ENCODE peak calls at places on chromosome 5, in four cellular contexts. R is stimulated activated CD4-positive, alpha-beta T cell treated with anti-CD3 and anti-CD28 coated beads, Interleukin-15, amount 100 ng/mL, for 1 hour; K is HTR-8/SVneo; W is posterior cingulate gyrus. Y is an unnamed sample.
A peak's percentile ranks its signal among the peaks of the same experiment; 100 is the strongest.

GRCh38 chr5:124825250-124825982 is 79.0 kb upstream of the ZNF608 start:
- DNase-seq in R (no peak), K (no peak), W (no peak), Y (no peak)

GRCh38 chr5:130111723-130112122 is 207.5 kb downstream of the CHSY3 start:
- DNase-seq in R (no peak), K (no peak), W (no peak), Y (no peak)

GRCh38 chr5:67149933-67150523 is 46.6 kb downstream of the CD180 start:
- DNase-seq in R (no peak), K (no peak), W (no peak), Y (no peak)

GRCh38 chr5:52746539-52746938 is 41.2 kb upstream of the ITGA1 start:
- DNase-seq in R (no peak), K (no peak), W (no peak), Y (no peak)

GRCh38 chr5:169656125-169656990 is 19.3 kb downstream of the DOCK2 start:
- DNase-seq in R (no peak), K (no peak), W (no peak), Y (no peak)

GRCh38 chr5:173789031-173789920 is 98.9 kb upstream of the CPEB4 start:
- DNase-seq in R (no peak), K (peak; percentile 48), W (no peak), Y (no peak)

GRCh38 chr5:43017438-43017820 is 22.7 kb downstream of the ANXA2R start:
- DNase-seq in R (peak; percentile 10), K (no peak), W (no peak), Y (no peak)

GRCh38 chr5:38755171-38755570 is 90.6 kb upstream of the OSMR start:
- DNase-seq in R (no peak), K (no peak), W (no peak), Y (no peak)

GRCh38 chr5:40860711-40861110 is 19.5 kb downstream of the CARD6 start:
- DNase-seq in R (no peak), K (no peak), W (no peak), Y (no peak)

GRCh38 chr5:126912607-126913006 is 117.8 kb downstream of the MARCHF3 start:
- DNase-seq in R (no peak), K (no peak), W (no peak), Y (no peak)

GRCh38 chr5:150252489-150252888 is 37.1 kb downstream of the CAMK2A start:
- DNase-seq in R (no peak), K (no peak), W (no peak), Y (no peak)

GRCh38 chr5:137075163-137075970 is 423.8 kb downstream of the SPOCK1 start:
- DNase-seq in R (no peak), K (peak; percentile 73), W (no peak), Y (no peak)

GRCh38 chr5:104170906-104171305 is 608.3 kb upstream of the NUDT12 start:
- DNase-seq in R (no peak), K (no peak), W (no peak), Y (no peak)

GRCh38 chr5:109825450-109825849 is 135.7 kb downstream of the MAN2A1 start:
- DNase-seq in R (no peak), K (no peak), W (no peak), Y (no peak)

GRCh38 chr5:67033893-67034605 is 162.6 kb downstream of the CD180 start:
- DNase-seq in R (no peak), K (no peak), W (no peak), Y (no peak)

GRCh38 chr5:88870280-88870679 is 12.7 kb downstream of the MEF2C start:
- DNase-seq in R (no peak), K (no peak), W (no peak), Y (no peak)

GRCh38 chr5:153157156-153157555 is 333.3 kb upstream of the GRIA1 start:
- DNase-seq in R (no peak), K (no peak), W (no peak), Y (no peak)

GRCh38 chr5:25975881-25976280 is 1062.5 kb downstream of the CDH9 start:
- DNase-seq in R (no peak), K (no peak), W (no peak), Y (no peak)

GRCh38 chr5:107698286-107698685 is 27.5 kb upstream of the EFNA5 start:
- DNase-seq in R (no peak), K (no peak), W (no peak), Y (no peak)

GRCh38 chr5:30607301-30607700 is 586.2 kb upstream of the CDH6 start:
- DNase-seq in R (no peak), K (no peak), W (no peak), Y (no peak)

GRCh38 chr5:154593091-154593490 is 115.1 kb upstream of the HAND1 start:
- DNase-seq in R (no peak), K (no peak), W (no peak), Y (no peak)

Y was measured in dorsolateral prefrontal cortex.